ENCODE peak calls at places on chromosomes 1 and 21, in five cellular contexts. One of them, this sample, is unnamed.

GRCh38 chr1:223001653-223002634 is 141.1 kb downstream of the TLR5 start:
- DNase-seq in amniotic stem cell: no peak
- DNase-seq in T-helper 1 cell: no peak
- DNase-seq in posterior cingulate gyrus: no peak
- DNase-seq in iPS-NIHi11: no peak
- DNase-seq in this sample: no peak

GRCh38 chr1:47507921-47508894 is 70.4 kb downstream of the FOXD2 start:
- DNase-seq in amniotic stem cell: no peak
- DNase-seq in T-helper 1 cell: no peak
- DNase-seq in posterior cingulate gyrus: peak
- DNase-seq in iPS-NIHi11: peak
- DNase-seq in this sample: no peak

GRCh38 chr1:90746857-90747256 is 29.8 kb upstream of the BARHL2 start:
- DNase-seq in amniotic stem cell: no peak
- DNase-seq in T-helper 1 cell: no peak
- DNase-seq in posterior cingulate gyrus: no peak
- DNase-seq in iPS-NIHi11: no peak
- DNase-seq in this sample: no peak

GRCh38 chr1:59903136-59903754 is 23.3 kb downstream of the CYP2J2 start:
- DNase-seq in amniotic stem cell: no peak
- DNase-seq in T-helper 1 cell: no peak
- DNase-seq in posterior cingulate gyrus: no peak
- DNase-seq in iPS-NIHi11: peak
- DNase-seq in this sample: no peak

GRCh38 chr1:205285391-205286101 is 36.0 kb downstream of the NUAK2 start:
- DNase-seq in amniotic stem cell: no peak
- DNase-seq in T-helper 1 cell: peak
- DNase-seq in posterior cingulate gyrus: no peak
- DNase-seq in iPS-NIHi11: no peak
- DNase-seq in this sample: no peak

GRCh38 chr21:27681038-27681437 is 714.1 kb upstream of the ADAMTS5 start:
- DNase-seq in amniotic stem cell: no peak
- DNase-seq in T-helper 1 cell: no peak
- DNase-seq in posterior cingulate gyrus: no peak
- DNase-seq in iPS-NIHi11: no peak
- DNase-seq in this sample: no peak

GRCh38 chr1:23660671-23661070 is 30.9 kb upstream of the RPL11 start:
- DNase-seq in amniotic stem cell: no peak
- DNase-seq in T-helper 1 cell: no peak
- DNase-seq in posterior cingulate gyrus: peak
- DNase-seq in iPS-NIHi11: no peak
- DNase-seq in this sample: no peak

GRCh38 chr21:32257952-32258785 is 20.7 kb downstream of the MIS18A start:
- DNase-seq in amniotic stem cell: peak
- DNase-seq in T-helper 1 cell: no peak
- DNase-seq in posterior cingulate gyrus: peak
- DNase-seq in iPS-NIHi11: peak
- DNase-seq in this sample: peak

GRCh38 chr1:87594736-87595383 is 266.2 kb downstream of the LMO4 start:
- DNase-seq in amniotic stem cell: no peak
- DNase-seq in T-helper 1 cell: no peak
- DNase-seq in posterior cingulate gyrus: no peak
- DNase-seq in iPS-NIHi11: no peak
- DNase-seq in this sample: no peak

GRCh38 chr1:16302709-16303627 is 49.3 kb downstream of the FBXO42 start:
- DNase-seq in amniotic stem cell: no peak
- DNase-seq in T-helper 1 cell: no peak
- DNase-seq in posterior cingulate gyrus: no peak
- DNase-seq in iPS-NIHi11: no peak
- DNase-seq in this sample: no peak

GRCh38 chr1:77759090-77760028 is at the start of gene USP33:
- DNase-seq in amniotic stem cell: peak
- DNase-seq in T-helper 1 cell: peak
- DNase-seq in posterior cingulate gyrus: peak
- DNase-seq in iPS-NIHi11: peak
- DNase-seq in this sample: no peak

GRCh38 chr1:45840704-45841103 is 37.3 kb downstream of the MAST2 start:
- DNase-seq in amniotic stem cell: no peak
- DNase-seq in T-helper 1 cell: no peak
- DNase-seq in posterior cingulate gyrus: no peak
- DNase-seq in iPS-NIHi11: no peak
- DNase-seq in this sample: no peak

GRCh38 chr1:225813250-225813964 is 3.5 kb downstream of the EPHX1 start:
- DNase-seq in amniotic stem cell: no peak
- DNase-seq in T-helper 1 cell: no peak
- DNase-seq in posterior cingulate gyrus: no peak
- DNase-seq in iPS-NIHi11: peak
- DNase-seq in this sample: no peak

GRCh38 chr1:201582977-201583376 is 44.0 kb downstream of the NAV1 start:
- DNase-seq in amniotic stem cell: no peak
- DNase-seq in T-helper 1 cell: no peak
- DNase-seq in posterior cingulate gyrus: peak
- DNase-seq in iPS-NIHi11: no peak
- DNase-seq in this sample: no peak

GRCh38 chr1:204123376-204123775 is 28.5 kb downstream of the ETNK2 start:
- DNase-seq in amniotic stem cell: no peak
- DNase-seq in T-helper 1 cell: no peak
- DNase-seq in posterior cingulate gyrus: no peak
- DNase-seq in iPS-NIHi11: peak
- DNase-seq in this sample: no peak

GRCh38 chr1:145956776-145957442 is 908 bp downstream of the LIX1L start:
- DNase-seq in amniotic stem cell: no peak
- DNase-seq in T-helper 1 cell: no peak
- DNase-seq in posterior cingulate gyrus: no peak
- DNase-seq in iPS-NIHi11: no peak
- DNase-seq in this sample: no peak

GRCh38 chr1:9263984-9264929 is 28.4 kb upstream of the SPSB1 start:
- DNase-seq in amniotic stem cell: no peak
- DNase-seq in T-helper 1 cell: no peak
- DNase-seq in posterior cingulate gyrus: peak
- DNase-seq in iPS-NIHi11: no peak
- DNase-seq in this sample: no peak

GRCh38 chr1:2635271-2636010 is 2.6 kb upstream of the MMEL1 start:
- DNase-seq in amniotic stem cell: no peak
- DNase-seq in T-helper 1 cell: no peak
- DNase-seq in posterior cingulate gyrus: peak
- DNase-seq in iPS-NIHi11: no peak
- DNase-seq in this sample: no peak

GRCh38 chr1:207309775-207310273 is 11.7 kb upstream of the CD55 start:
- DNase-seq in amniotic stem cell: no peak
- DNase-seq in T-helper 1 cell: no peak
- DNase-seq in posterior cingulate gyrus: no peak
- DNase-seq in iPS-NIHi11: peak
- DNase-seq in this sample: peak

GRCh38 chr1:226736908-226737818 is 1.9 kb downstream of the ITPKB start:
- DNase-seq in amniotic stem cell: peak
- DNase-seq in T-helper 1 cell: peak
- DNase-seq in posterior cingulate gyrus: peak
- DNase-seq in iPS-NIHi11: peak
- DNase-seq in this sample: no peak

GRCh38 chr1:26372039-26372438 is 511 bp downstream of the ZNF683 start:
- DNase-seq in amniotic stem cell: no peak
- DNase-seq in T-helper 1 cell: no peak
- DNase-seq in posterior cingulate gyrus: peak
- DNase-seq in iPS-NIHi11: no peak
- DNase-seq in this sample: no peak

GRCh38 chr1:232641507-232641906 is 11.6 kb upstream of the SIPA1L2 start:
- DNase-seq in amniotic stem cell: no peak
- DNase-seq in T-helper 1 cell: no peak
- DNase-seq in posterior cingulate gyrus: no peak
- DNase-seq in iPS-NIHi11: no peak
- DNase-seq in this sample: no peak

GRCh38 chr1:53412285-53413174 is 46.7 kb upstream of the DMRTB1 start:
- DNase-seq in amniotic stem cell: no peak
- DNase-seq in T-helper 1 cell: no peak
- DNase-seq in posterior cingulate gyrus: no peak
- DNase-seq in iPS-NIHi11: no peak
- DNase-seq in this sample: no peak

GRCh38 chr21:42621166-42621827 is 32.1 kb upstream of the PDE9A start:
- DNase-seq in amniotic stem cell: no peak
- DNase-seq in T-helper 1 cell: no peak
- DNase-seq in posterior cingulate gyrus: no peak
- DNase-seq in iPS-NIHi11: no peak
- DNase-seq in this sample: no peak

GRCh38 chr1:230424440-230425251 is 1.5 kb downstream of the PGBD5 start:
- DNase-seq in amniotic stem cell: no peak
- DNase-seq in T-helper 1 cell: no peak
- DNase-seq in posterior cingulate gyrus: peak
- DNase-seq in iPS-NIHi11: no peak
- DNase-seq in this sample: no peak

GRCh38 chr1:40696294-40696693 is 4.8 kb downstream of the NFYC start:
- DNase-seq in amniotic stem cell: no peak
- DNase-seq in T-helper 1 cell: no peak
- DNase-seq in posterior cingulate gyrus: no peak
- DNase-seq in iPS-NIHi11: no peak
- DNase-seq in this sample: no peak

GRCh38 chr1:5993553-5994510 is 1.6 kb upstream of the NPHP4 start:
- DNase-seq in amniotic stem cell: no peak
- DNase-seq in T-helper 1 cell: no peak
- DNase-seq in posterior cingulate gyrus: peak
- DNase-seq in iPS-NIHi11: peak
- DNase-seq in this sample: no peak

GRCh38 chr1:236916131-236916800 is 88.0 kb downstream of the MT1HL1 start:
- DNase-seq in amniotic stem cell: no peak
- DNase-seq in T-helper 1 cell: no peak
- DNase-seq in posterior cingulate gyrus: no peak
- DNase-seq in iPS-NIHi11: no peak
- DNase-seq in this sample: no peak

GRCh38 chr1:25685938-25686665 is 69.5 kb downstream of the MAN1C1 start:
- DNase-seq in amniotic stem cell: no peak
- DNase-seq in T-helper 1 cell: no peak
- DNase-seq in posterior cingulate gyrus: no peak
- DNase-seq in iPS-NIHi11: no peak
- DNase-seq in this sample: no peak

GRCh38 chr1:46522184-46522968 is 29.1 kb downstream of the KNCN start:
- DNase-seq in amniotic stem cell: no peak
- DNase-seq in T-helper 1 cell: no peak
- DNase-seq in posterior cingulate gyrus: no peak
- DNase-seq in iPS-NIHi11: no peak
- DNase-seq in this sample: no peak

GRCh38 chr1:182608850-182609610 is 4.8 kb upstream of the RGS16 start:
- DNase-seq in amniotic stem cell: no peak
- DNase-seq in T-helper 1 cell: no peak
- DNase-seq in posterior cingulate gyrus: no peak
- DNase-seq in iPS-NIHi11: no peak
- DNase-seq in this sample: no peak

GRCh38 chr1:202599669-202600431 is 110.4 kb downstream of the SYT2 start:
- DNase-seq in amniotic stem cell: peak
- DNase-seq in T-helper 1 cell: no peak
- DNase-seq in posterior cingulate gyrus: peak
- DNase-seq in iPS-NIHi11: peak
- DNase-seq in this sample: peak

GRCh38 chr1:157739229-157739901 is 37.6 kb downstream of the FCRL2 start:
- DNase-seq in amniotic stem cell: no peak
- DNase-seq in T-helper 1 cell: no peak
- DNase-seq in posterior cingulate gyrus: no peak
- DNase-seq in iPS-NIHi11: no peak
- DNase-seq in this sample: no peak

GRCh38 chr1:229192031-229192430 is 78.9 kb upstream of the RAB4A start:
- DNase-seq in amniotic stem cell: no peak
- DNase-seq in T-helper 1 cell: no peak
- DNase-seq in posterior cingulate gyrus: no peak
- DNase-seq in iPS-NIHi11: no peak
- DNase-seq in this sample: no peak

GRCh38 chr1:231446138-231446537 is 24.1 kb upstream of the EGLN1 start:
- DNase-seq in amniotic stem cell: no peak
- DNase-seq in T-helper 1 cell: no peak
- DNase-seq in posterior cingulate gyrus: no peak
- DNase-seq in iPS-NIHi11: no peak
- DNase-seq in this sample: no peak